ENCODE peak calls at places on chromosomes 13 and 19, in five cellular contexts. B is activated CD4-positive, alpha-beta T cell treated with anti-CD3 and anti-CD28 coated beads, Interleukin-2, amount 10 ng/mL, durations not matched to agents 7 days and 5 days; T is RPMI8226; S is AG10803; Z is CD4-positive, alpha-beta T cell. C is an unnamed sample.

GRCh38 chr13:43473437-43473836 is 313.3 kb downstream of the ENOX1 start:
- DNase-seq in B (no peak), T (peak), S (no peak), Z (no peak), C (no peak)

GRCh38 chr13:113448885-113449692 is 4.2 kb downstream of the ADPRHL1 start:
- DNase-seq in B (peak), T (peak), S (peak), Z (peak), C (peak)

GRCh38 chr13:102261809-102262208 is 140.0 kb downstream of the FGF14 start:
- DNase-seq in B (no peak), T (no peak), S (no peak), Z (no peak), C (no peak)

GRCh38 chr13:113083402-113084061 is 22.1 kb upstream of the F7 start:
- DNase-seq in B (no peak), T (no peak), S (peak), Z (no peak), C (peak)

GRCh38 chr13:112576768-112577167 is 11.2 kb downstream of the TUBGCP3 start:
- DNase-seq in B (no peak), T (no peak), S (no peak), Z (no peak), C (no peak)

GRCh38 chr13:95676100-95676774 is 702 bp upstream of the DNAJC3 start:
- DNase-seq in B (peak), T (peak), S (peak), Z (no peak), C (peak)

GRCh38 chr13:114161028-114161556 is 18.0 kb upstream of the CFAP97D2 start:
- DNase-seq in B (no peak), T (no peak), S (no peak), Z (no peak), C (no peak)

GRCh38 chr13:79941752-79942151 is 399.2 kb downstream of the SPRY2 start:
- DNase-seq in B (no peak), T (no peak), S (no peak), Z (no peak), C (no peak)

GRCh38 chr19:39828634-39829032 is 5.3 kb downstream of the DYRK1B start:
- DNase-seq in B (no peak), T (no peak), S (no peak), Z (no peak), C (no peak)

GRCh38 chr13:30752201-30752797 is 17.0 kb downstream of the ALOX5AP start:
- DNase-seq in B (no peak), T (no peak), S (no peak), Z (no peak), C (peak)

GRCh38 chr19:15195987-15196682 is 4.7 kb downstream of the NOTCH3 start:
- DNase-seq in B (no peak), T (no peak), S (no peak), Z (no peak), C (no peak)

GRCh38 chr19:13095934-13096890 is 6.4 kb downstream of the LYL1 start:
- DNase-seq in B (no peak), T (peak), S (no peak), Z (no peak), C (no peak)

GRCh38 chr13:113956571-113956970 is 17.3 kb downstream of the C13orf46 start:
- DNase-seq in B (no peak), T (no peak), S (no peak), Z (no peak), C (no peak)

GRCh38 chr13:33119886-33120543 is 103.8 kb downstream of the KL start:
- DNase-seq in B (no peak), T (no peak), S (no peak), Z (no peak), C (no peak)

GRCh38 chr19:21472507-21472906 is 32.9 kb upstream of the ZNF429 start:
- DNase-seq in B (no peak), T (no peak), S (no peak), Z (no peak), C (no peak)

GRCh38 chr13:28037399-28037798 is 48.9 kb upstream of the URAD start:
- DNase-seq in B (no peak), T (no peak), S (peak), Z (no peak), C (peak)

GRCh38 chr13:26557393-26558073 is at the start of gene WASF3:
- DNase-seq in B (peak), T (peak), S (peak), Z (no peak), C (peak)

GRCh38 chr19:54414156-54414555 is 1.1 kb upstream of the TTYH1 start:
- DNase-seq in B (no peak), T (no peak), S (no peak), Z (no peak), C (no peak)

GRCh38 chr19:46366620-46367277 is 19.9 kb downstream of the PPP5C start:
- DNase-seq in B (no peak), T (no peak), S (no peak), Z (no peak), C (no peak)

GRCh38 chr13:106383791-106384190 is 151.7 kb downstream of the EFNB2 start:
- DNase-seq in B (no peak), T (no peak), S (no peak), Z (no peak), C (no peak)

GRCh38 chr19:1492474-1493006 is 1.6 kb downstream of the REEP6 start:
- DNase-seq in B (no peak), T (no peak), S (no peak), Z (no peak), C (no peak)

GRCh38 chr19:45499196-45500180 is 1.2 kb downstream of the PPM1N start:
- DNase-seq in B (peak), T (peak), S (peak), Z (peak), C (no peak)

GRCh38 chr19:58368561-58369360 is 6.2 kb upstream of the ZNF497 start:
- DNase-seq in B (no peak), T (no peak), S (no peak), Z (no peak), C (no peak)

GRCh38 chr19:6060600-6061391 is 49.5 kb downstream of the RFX2 start:
- DNase-seq in B (no peak), T (no peak), S (peak), Z (peak), C (peak)